ENCODE peak calls at places on chromosomes 7 and 10, in ten cellular contexts. T is epithelial cell of esophagus, A is GM20000, H is WTC11, N is cardiac muscle cell, V is ovary, G is RWPE2, P is activated B cell treated with CpG ODN at 0.5 μM for 24 hours, B is body of pancreas, Z is Calu3. X is an unnamed sample.
A peak's percentile ranks its signal among the peaks of the same experiment; 100 is the strongest.

GRCh38 chr7:145036592-145037386 is 200.9 kb upstream of the TPK1 start:
- DNase-seq in P (no peak), V (no peak), N (peak; percentile 64), A (peak; percentile 28), T (peak; percentile 71), Z (peak; percentile 52), B (peak; percentile 33), G (no peak), H (peak; percentile 34), X (no peak)

GRCh38 chr10:1356349-1356748 is 300.2 kb downstream of the WDR37 start:
- DNase-seq in N (no peak), H (no peak), A (no peak), B (no peak), P (no peak), T (no peak), Z (no peak), G (no peak), V (no peak), X (no peak)

GRCh38 chr7:375901-376305 is 85.9 kb downstream of the FOXL3 start:
- DNase-seq in V (peak; percentile 11), G (peak; percentile 47), B (no peak), T (no peak), N (no peak), H (no peak), A (no peak), P (peak; percentile 10), Z (no peak), X (no peak)

GRCh38 chr7:129258649-129259389 is 34.0 kb downstream of the AHCYL2 start:
- DNase-seq in N (no peak), G (no peak), P (no peak), Z (no peak), V (no peak), B (no peak), H (no peak), T (peak; percentile 20), A (no peak), X (no peak)

GRCh38 chr7:44990520-44991023 is 9.4 kb upstream of the CCM2 start:
- DNase-seq in T (peak; percentile 76), G (no peak), P (no peak), Z (no peak), V (no peak), A (no peak), H (no peak), B (no peak), N (peak; percentile 91), X (no peak)

GRCh38 chr10:29849434-29849833 is 210.0 kb downstream of the JCAD start:
- DNase-seq in A (no peak), N (peak; percentile 94), Z (no peak), V (no peak), B (no peak), P (no peak), G (no peak), H (no peak), T (no peak), X (no peak)

GRCh38 chr10:61752111-61753011 is 89.6 kb downstream of the CABCOCO1 start:
- DNase-seq in P (no peak), H (no peak), B (no peak), T (peak; percentile 76), G (no peak), V (no peak), Z (peak; percentile 60), N (peak; percentile 41), A (no peak), X (no peak)

GRCh38 chr10:71243756-71244637 is 31.6 kb downstream of the UNC5B start:
- DNase-seq in B (no peak), N (no peak), V (no peak), H (no peak), Z (no peak), A (no peak), P (no peak), T (peak; percentile 90), G (no peak), X (no peak)

GRCh38 chr10:34109952-34110702 is 705.0 kb downstream of the PARD3 start:
- DNase-seq in B (no peak), H (no peak), A (no peak), P (no peak), N (peak; percentile 27), T (peak; percentile 95), V (no peak), G (no peak), Z (no peak), X (no peak)

GRCh38 chr7:69429817-69430501 is 168.3 kb upstream of the AUTS2 start:
- DNase-seq in P (no peak), G (no peak), A (no peak), B (no peak), H (peak; percentile 16), Z (no peak), N (peak; percentile 80), T (no peak), V (peak; percentile 87), X (no peak)

GRCh38 chr7:107173691-107174406 is 5.0 kb downstream of the HBP1 start:
- DNase-seq in Z (no peak), N (no peak), T (no peak), H (no peak), B (no peak), V (no peak), P (no peak), A (peak; percentile 44), G (no peak), X (no peak)

GRCh38 chr10:90937645-90938258 is 16.9 kb upstream of the ANKRD1 start:
- DNase-seq in T (no peak), N (no peak), B (no peak), G (no peak), H (no peak), V (no peak), A (no peak), Z (no peak), P (no peak), X (no peak)

GRCh38 chr7:42639930-42640329 is 271.9 kb downstream of the C7orf25 start:
- DNase-seq in Z (no peak), B (no peak), G (no peak), V (no peak), N (no peak), T (no peak), A (no peak), P (no peak), H (no peak), X (no peak)
- TF ChIP-seq CTCF in Z (no peak), B (no peak), G (no peak), V (no peak), N (no peak), T (no peak), A (no peak), P (no peak), H (no peak), X (no peak)

GRCh38 chr10:9302142-9302746 is 1247.8 kb downstream of the GATA3 start:
- DNase-seq in T (peak; percentile 79), B (no peak), Z (peak; percentile 36), N (peak; percentile 65), V (no peak), G (no peak), A (no peak), P (no peak), H (no peak), X (no peak)
- TF ChIP-seq CTCF in T (peak; percentile 18), B (peak; percentile 55), Z (peak; percentile 21), N (no peak), V (no peak), G (peak; percentile 52), A (no peak), P (peak; percentile 33), H (no peak), X (no peak)

GRCh38 chr10:101617102-101617823 is 29.1 kb downstream of the DPCD start:
- DNase-seq in H (no peak), V (no peak), G (no peak), A (peak; percentile 77), T (no peak), Z (no peak), N (peak; percentile 4), B (no peak), P (no peak), X (no peak)
- TF ChIP-seq CTCF in H (no peak), V (no peak), G (no peak), A (no peak), T (no peak), Z (no peak), N (no peak), B (no peak), P (no peak), X (no peak)

GRCh38 chr7:97377713-97378112 is 260.2 kb downstream of the SDHAF3 start:
- DNase-seq in N (no peak), T (no peak), H (no peak), B (no peak), A (no peak), V (no peak), P (no peak), Z (no peak), G (no peak), X (no peak)
- TF ChIP-seq CTCF in N (no peak), T (no peak), H (no peak), B (no peak), A (no peak), V (no peak), P (no peak), Z (no peak), G (no peak), X (no peak)

DNA sequence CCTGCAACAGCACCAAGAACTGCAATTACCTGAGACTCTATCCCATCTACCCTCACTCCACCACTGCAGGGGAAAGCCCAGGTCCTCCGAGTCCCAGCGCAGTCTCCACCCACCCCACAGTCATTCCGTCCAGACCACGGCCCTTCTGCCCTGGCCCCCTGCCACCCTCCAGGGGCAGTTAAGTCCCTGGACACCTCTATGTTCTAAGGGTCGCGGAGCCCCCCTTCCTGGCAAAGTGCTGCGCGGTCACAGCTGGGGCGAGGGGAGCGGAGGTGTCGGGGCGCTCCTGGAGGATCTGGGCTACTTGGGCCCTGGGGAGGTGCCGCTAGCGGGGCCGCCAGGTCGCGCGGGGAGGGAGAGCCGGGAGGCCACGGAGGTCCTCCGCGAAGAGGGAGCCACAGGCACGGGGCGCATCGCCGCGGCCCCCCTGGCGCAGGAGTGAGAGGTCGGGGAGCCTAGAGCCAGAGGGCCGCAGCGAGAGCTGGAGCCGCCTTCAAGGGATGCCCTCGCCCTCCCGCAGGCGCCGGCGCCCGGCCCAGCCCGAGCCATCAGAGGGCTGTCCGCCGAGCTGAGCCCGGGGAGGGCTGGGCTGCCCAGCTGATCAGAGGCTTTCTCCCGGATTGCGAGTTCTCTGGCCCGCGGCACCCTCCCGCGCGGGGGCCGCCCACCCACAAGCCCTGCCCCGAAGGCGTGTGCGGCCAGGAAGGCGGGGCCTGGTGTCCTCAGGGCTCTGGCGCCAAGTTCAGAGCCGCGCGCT is 4.2 kb upstream of the ANTXRL start:
- DNase-seq in H (peak; percentile 59), V (peak; percentile 81), B (peak; percentile 75), A (peak; percentile 65), T (peak; percentile 48), P (peak; percentile 58), Z (peak; percentile 73), N (peak; percentile 90), G (no peak), X (peak; percentile 36)
- TF ChIP-seq CTCF in H (no peak), V (no peak), B (no peak), A (no peak), T (no peak), P (no peak), Z (no peak), N (no peak), G (no peak), X (no peak)

GRCh38 chr10:104406715-104407517 is 53.3 kb downstream of the CFAP58 start:
- DNase-seq in A (peak; percentile 12), G (no peak), Z (no peak), H (no peak), B (no peak), N (peak; percentile 67), P (no peak), V (no peak), T (peak; percentile 67), X (no peak)

DNA sequence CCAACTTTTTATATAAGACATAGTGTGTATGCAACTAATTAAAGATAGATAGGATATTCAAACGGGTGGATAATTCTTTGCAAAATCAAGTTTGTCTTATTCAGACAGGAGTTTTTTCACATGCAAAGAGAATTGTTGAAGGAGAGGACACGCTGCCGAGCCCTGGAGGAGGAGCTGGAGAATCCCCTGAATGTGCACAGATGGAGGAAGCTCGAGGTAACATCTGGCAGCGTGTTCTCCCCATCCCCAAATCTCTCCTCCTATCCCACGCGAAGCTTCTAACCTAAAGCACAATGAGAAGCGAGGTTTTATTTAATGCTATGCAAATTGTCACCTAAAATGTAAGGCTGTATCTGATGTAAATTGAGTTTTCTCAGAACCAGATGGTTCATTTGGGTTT is 50.0 kb downstream of the CFAP58 start:
- DNase-seq in A (no peak), G (no peak), P (no peak), T (no peak), B (no peak), Z (no peak), V (no peak), H (no peak), N (no peak), X (no peak)
- TF ChIP-seq CTCF in A (no peak), G (no peak), P (no peak), T (no peak), B (no peak), Z (no peak), V (no peak), H (no peak), N (no peak), X (no peak)